ENCODE peak calls at places on chromosomes 2 and 18, in ten cellular contexts. H is naive thymus-derived CD4-positive, alpha-beta T cell; A is right cardiac atrium; C is H1; M is IMR-90; E is CD4-positive, CD25-positive, alpha-beta regulatory T cell; X is cardiac muscle cell; W is choroid plexus epithelial cell; Q is Peyer's patch; F is mesenchymal stem cell. T is an unnamed sample.

GRCh38 chr18:8987250-8987649 is 115.2 kb upstream of the NDUFV2 start:
- DNase-seq in H (no peak), A (no peak), C (no peak), M (peak; percentile 23), E (no peak), X (peak; percentile 21), W (no peak), Q (no peak), F (no peak), T (peak; percentile 63)

GRCh38 chr2:235573331-235574221 is 79.7 kb downstream of the AGAP1 start:
- DNase-seq in H (no peak), A (peak; percentile 80), C (no peak), M (no peak), E (no peak), X (no peak), W (no peak), Q (no peak), F (no peak), T (no peak)

GRCh38 chr2:73406996-73407395 is 21.4 kb downstream of the ALMS1 start:
- DNase-seq in H (no peak), A (no peak), C (no peak), M (no peak), E (no peak), X (no peak), W (no peak), Q (no peak), F (no peak), T (no peak)

GRCh38 chr2:157875720-157876065 is 437 bp downstream of the ACVR1 start:
- DNase-seq in H (peak; percentile 73), A (peak; percentile 87), C (no peak), M (no peak), E (peak; percentile 56), X (no peak), W (peak; percentile 28), Q (peak; percentile 46), F (no peak), T (no peak)

GRCh38 chr18:76256897-76257500 is 238.0 kb downstream of the ZNF516 start:
- DNase-seq in H (no peak), A (peak; percentile 62), C (no peak), M (peak; percentile 75), E (no peak), X (peak; percentile 76), W (peak; percentile 86), Q (no peak), F (peak; percentile 47), T (peak; percentile 68)

GRCh38 chr2:160407393-160408204 is 86.0 kb downstream of the RBMS1 start:
- DNase-seq in H (peak; percentile 73), A (peak; percentile 88), C (peak; percentile 75), M (peak; percentile 54), E (peak; percentile 44), X (peak; percentile 85), W (peak; percentile 76), Q (peak; percentile 43), F (peak; percentile 62), T (no peak)

GRCh38 chr2:70946832-70947442 is 11.2 kb downstream of the ATP6V1B1 start:
- DNase-seq in H (peak; percentile 56), A (no peak), C (peak; percentile 85), M (peak; percentile 60), E (peak; percentile 25), X (peak; percentile 70), W (peak; percentile 80), Q (peak; percentile 43), F (peak; percentile 67), T (peak; percentile 61)

GRCh38 chr2:197628043-197628500 is 47.3 kb downstream of the RFTN2 start:
- DNase-seq in H (no peak), A (peak; percentile 57), C (no peak), M (peak; percentile 40), E (no peak), X (peak; percentile 6), W (peak; percentile 6), Q (no peak), F (peak; percentile 33), T (peak; percentile 21)

DNA sequence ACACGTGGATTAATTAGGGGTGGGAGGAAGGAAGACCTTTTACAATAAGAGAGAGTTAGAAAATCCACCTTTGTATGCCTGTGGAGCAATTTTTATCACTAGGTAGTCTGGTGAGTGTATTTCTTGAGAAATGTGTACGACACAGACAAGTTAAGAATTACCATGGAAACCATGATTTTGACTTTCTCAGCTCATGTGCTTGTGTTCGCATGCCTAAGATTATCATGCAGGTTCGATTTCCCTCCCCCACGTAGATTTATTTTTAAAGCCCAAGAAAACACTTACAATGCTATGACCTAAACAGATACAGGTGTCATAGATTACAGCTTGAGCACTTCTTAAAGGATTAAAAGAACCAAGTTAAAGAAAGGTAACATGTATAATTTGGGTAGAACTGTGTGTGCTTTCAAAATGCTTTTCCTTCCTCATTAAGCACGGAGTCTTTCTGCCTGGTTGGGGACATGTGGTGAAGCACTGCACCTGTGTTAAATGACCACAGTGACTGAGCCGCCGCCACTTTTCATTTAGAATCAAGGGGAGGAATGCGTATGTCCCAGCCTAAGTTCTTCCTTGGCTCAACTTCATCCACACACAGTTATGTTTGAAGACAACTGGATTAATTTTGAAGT is 16.6 kb downstream of the SERTAD2 start:
- DNase-seq in H (no peak), A (no peak), C (no peak), M (no peak), E (no peak), X (no peak), W (no peak), Q (peak; percentile 79), F (no peak), T (no peak)
- H3K4me3 ChIP-seq in H (no peak overlapping the region), A (no peak overlapping the region), C (no peak overlapping the region), M (no peak overlapping the region), E (peak overlapping the region; percentile 43), X (no peak overlapping the region), W (no peak overlapping the region), Q (no peak overlapping the region), F (no peak overlapping the region), T (no peak overlapping the region)

GRCh38 chr2:177806025-177806424 is 266.6 kb downstream of the PDE11A start:
- DNase-seq in H (no peak), A (no peak), C (no peak), M (no peak), E (no peak), X (peak; percentile 47), W (peak; percentile 21), Q (no peak), F (no peak), T (peak; percentile 41)
- H3K4me3 ChIP-seq in H (no peak overlapping the region), A (no peak overlapping the region), C (no peak overlapping the region), M (no peak overlapping the region), E (no peak overlapping the region), X (no peak overlapping the region), W (no peak overlapping the region), Q (no peak overlapping the region), F (no peak overlapping the region), T (no peak overlapping the region)

DNA sequence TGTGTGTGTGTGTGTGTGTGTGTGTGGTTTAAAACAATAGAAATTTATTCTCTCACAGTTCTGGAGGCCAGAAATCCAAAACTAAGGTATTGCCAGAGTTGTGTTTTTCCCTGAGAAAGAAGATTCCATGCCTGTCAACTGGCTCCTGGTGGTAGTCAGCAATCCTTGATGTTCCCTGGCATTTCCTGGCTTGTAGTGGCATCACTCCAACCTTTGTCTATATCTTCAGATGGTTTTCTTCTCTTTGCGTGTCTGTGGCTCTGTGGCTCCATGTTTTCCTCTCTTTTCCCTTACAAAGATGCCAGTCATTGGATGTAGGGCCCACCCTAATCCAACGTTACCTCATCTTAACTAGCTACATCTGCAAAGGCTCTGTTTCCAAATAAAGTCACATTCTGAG is 41.8 kb downstream of the SLC14A1 start:
- DNase-seq in H (no peak), A (no peak), C (no peak), M (no peak), E (no peak), X (peak; percentile 38), W (no peak), Q (no peak), F (no peak), T (no peak)
- H3K4me3 ChIP-seq in H (no peak overlapping the region), A (no peak overlapping the region), C (no peak overlapping the region), M (no peak overlapping the region), E (no peak overlapping the region), X (no peak overlapping the region), W (no peak overlapping the region), Q (no peak overlapping the region), F (no peak overlapping the region), T (no peak overlapping the region)

DNA sequence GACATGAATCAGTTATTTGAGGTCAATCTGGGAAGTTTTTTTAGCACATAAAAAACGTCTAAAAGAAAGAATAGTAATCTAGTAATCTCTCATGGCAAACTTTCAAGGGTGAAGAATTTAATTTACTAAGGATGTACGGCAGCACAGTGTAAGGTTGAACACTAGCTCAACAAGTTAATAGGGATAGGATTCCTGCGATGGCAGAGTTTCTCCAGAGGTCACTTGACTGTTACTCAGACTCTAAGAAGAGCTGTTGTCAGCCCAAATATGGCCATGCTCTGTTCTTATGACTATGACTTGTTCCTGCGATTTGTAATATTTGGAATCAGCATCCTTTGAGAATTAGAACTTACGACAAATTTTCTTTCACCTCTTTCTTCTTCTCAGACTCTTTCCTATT is 553.3 kb upstream of the TNP1 start:
- DNase-seq in H (no peak), A (no peak), C (no peak), M (no peak), E (no peak), X (no peak), W (peak; percentile 47), Q (no peak), F (peak; percentile 69), T (peak; percentile 90)
- H3K4me3 ChIP-seq in H (no peak overlapping the region), A (no peak overlapping the region), C (no peak overlapping the region), M (no peak overlapping the region), E (no peak overlapping the region), X (no peak overlapping the region), W (no peak overlapping the region), Q (no peak overlapping the region), F (no peak overlapping the region), T (no peak overlapping the region)

DNA sequence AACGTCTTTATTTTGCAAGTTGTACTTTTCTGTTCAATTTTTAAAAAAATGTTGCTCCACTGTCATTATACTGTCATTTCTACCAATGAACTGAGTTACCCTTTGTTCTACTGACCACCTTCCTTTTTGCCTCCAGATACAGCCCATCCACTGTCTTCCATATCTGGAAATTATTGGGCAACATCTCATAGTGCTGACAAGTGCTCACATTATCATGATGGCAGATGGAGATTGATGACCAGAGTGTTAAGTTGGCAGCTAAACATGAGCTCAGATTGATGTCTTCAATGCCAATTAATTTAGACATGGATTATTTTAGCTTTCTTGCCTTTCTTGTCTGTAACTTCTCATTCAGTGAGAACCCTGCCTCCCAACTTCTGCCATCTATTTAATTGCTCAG is 76.6 kb downstream of the KIAA1328 start:
- DNase-seq in H (no peak), A (no peak), C (no peak), M (no peak), E (no peak), X (no peak), W (no peak), Q (no peak), F (no peak), T (no peak)
- H3K4me3 ChIP-seq in H (no peak overlapping the region), A (no peak overlapping the region), C (no peak overlapping the region), M (no peak overlapping the region), E (no peak overlapping the region), X (no peak overlapping the region), W (no peak overlapping the region), Q (no peak overlapping the region), F (no peak overlapping the region), T (no peak overlapping the region)

GRCh38 chr2:224573724-224574123 is 11.4 kb downstream of the CUL3 start:
- DNase-seq in H (no peak), A (no peak), C (no peak), M (no peak), E (no peak), X (no peak), W (no peak), Q (no peak), F (no peak), T (no peak)
- H3K4me3 ChIP-seq in H (peak overlapping the region; percentile 24), A (no peak overlapping the region), C (no peak overlapping the region), M (no peak overlapping the region), E (peak overlapping the region; percentile 71), X (no peak overlapping the region), W (no peak overlapping the region), Q (no peak overlapping the region), F (no peak overlapping the region), T (no peak overlapping the region)